ENCODE peak calls at places on chromosome 10, in six cellular contexts. X, Z, G, R, D and M are unnamed samples.

GRCh38 chr10:113381906-113382562 is 170.8 kb upstream of the HABP2 start:
- DNase-seq in R (no peak), Z (peak), G (no peak), X (no peak), D (peak), M (no peak)

GRCh38 chr10:44995581-44995913 is 5.2 kb upstream of the ZNF22 start:
- DNase-seq in R (no peak), Z (no peak), D (no peak), X (no peak), G (no peak), M (no peak)

GRCh38 chr10:129094233-129094632 is 372.8 kb upstream of the MGMT start:
- DNase-seq in G (no peak), R (no peak), Z (no peak), X (no peak), D (no peak), M (no peak)

GRCh38 chr10:130491698-130492050 is 355.5 kb downstream of the GLRX3 start:
- DNase-seq in Z (no peak), G (no peak), R (no peak), D (no peak), X (no peak), M (no peak)

GRCh38 chr10:30502266-30503058 is 68.5 kb downstream of the MAP3K8 start:
- DNase-seq in Z (peak), D (peak), X (no peak), G (no peak), R (peak), M (no peak)

GRCh38 chr10:91610919-91611318 is 22.0 kb downstream of the PPP1R3C start:
- DNase-seq in R (no peak), X (no peak), Z (no peak), G (no peak), D (no peak), M (no peak)

GRCh38 chr10:80166581-80167470 is 34.3 kb downstream of the PLAC9 start:
- DNase-seq in D (no peak), Z (no peak), R (no peak), G (no peak), X (no peak), M (no peak)

GRCh38 chr10:132097609-132098377 is 32.0 kb downstream of the JAKMIP3 start:
- DNase-seq in X (no peak), R (no peak), G (no peak), Z (no peak), D (no peak), M (no peak)

GRCh38 chr10:33129181-33129928 is 171.3 kb upstream of the ITGB1 start:
- DNase-seq in R (no peak), D (peak), Z (peak), G (no peak), X (peak), M (no peak)

GRCh38 chr10:4057725-4058513 is 272.9 kb upstream of the KLF6 start:
- DNase-seq in X (no peak), R (no peak), D (no peak), G (no peak), Z (peak), M (no peak)

GRCh38 chr10:361203-362135 is 226.2 kb downstream of the ZMYND11 start:
- DNase-seq in Z (no peak), R (no peak), G (no peak), D (no peak), X (no peak), M (no peak)

GRCh38 chr10:116557305-116557880 is 11.7 kb downstream of the PNLIP start:
- DNase-seq in R (no peak), D (no peak), G (no peak), Z (no peak), X (no peak), M (no peak)

GRCh38 chr10:591646-592045 is 97.8 kb downstream of the DIP2C start:
- DNase-seq in Z (no peak), X (no peak), R (no peak), D (no peak), G (no peak), M (no peak)

GRCh38 chr10:71077143-71077581 is 135.2 kb upstream of the UNC5B start:
- DNase-seq in R (no peak), Z (no peak), G (no peak), D (no peak), X (no peak), M (no peak)

GRCh38 chr10:77320852-77321496 is 316.6 kb downstream of the KCNMA1 start:
- DNase-seq in Z (peak), G (no peak), R (no peak), D (peak), X (no peak), M (no peak)

GRCh38 chr10:97682042-97682441 is 5.0 kb downstream of the AVPI1 start:
- DNase-seq in D (no peak), Z (no peak), X (no peak), R (no peak), G (no peak), M (no peak)

GRCh38 chr10:87882555-87883294 is 19.3 kb downstream of the PTEN start:
- DNase-seq in Z (no peak), D (no peak), X (no peak), G (no peak), R (no peak), M (no peak)

GRCh38 chr10:113527181-113527580 is 25.7 kb upstream of the HABP2 start:
- DNase-seq in G (no peak), Z (peak), X (no peak), R (no peak), D (no peak), M (no peak)

GRCh38 chr10:80168679-80169380 is 36.3 kb downstream of the PLAC9 start:
- DNase-seq in D (no peak), R (no peak), X (peak), Z (no peak), G (no peak), M (no peak)

GRCh38 chr10:127041561-127041960 is 136.3 kb downstream of the DOCK1 start:
- DNase-seq in G (no peak), Z (peak), D (peak), X (no peak), R (no peak), M (no peak)

GRCh38 chr10:132037676-132037975 is 28.1 kb upstream of the JAKMIP3 start:
- DNase-seq in Z (no peak), G (peak), X (no peak), D (no peak), R (no peak), M (no peak)

GRCh38 chr10:79192677-79193003 is 123.9 kb downstream of the ZMIZ1 start:
- DNase-seq in G (no peak), X (peak), R (no peak), Z (peak), D (peak), M (no peak)

GRCh38 chr10:118662228-118663035 is 67.0 kb upstream of the PRLHR start:
- DNase-seq in X (no peak), G (no peak), D (no peak), Z (peak), R (peak), M (no peak)

GRCh38 chr10:31146496-31147219 is 115.0 kb upstream of the ZNF438 start:
- DNase-seq in Z (peak), X (peak), R (no peak), G (no peak), D (peak), M (no peak)